ENCODE peak calls at places on chromosomes 7 and 10, in six cellular contexts. X, H, Q, V, W and F are unnamed samples.

GRCh38 chr7:20131776-20132175 is 85.4 kb downstream of the MACC1 start:
- ATAC-seq in X (no peak), H (no peak), Q (no peak), V (no peak), W (no peak), F (no peak)

GRCh38 chr7:16933296-16934248 is 51.8 kb upstream of the AGR3 start:
- ATAC-seq in X (peak), H (no peak), Q (peak), V (no peak), W (peak), F (peak)

GRCh38 chr7:88347098-88347497 is 40.4 kb upstream of the STEAP4 start:
- ATAC-seq in X (peak), H (no peak), Q (no peak), V (peak), W (no peak), F (no peak)

GRCh38 chr7:123367508-123368122 is 166.8 kb downstream of the IQUB start:
- ATAC-seq in X (peak), H (peak), Q (no peak), V (peak), W (no peak), F (no peak)

GRCh38 chr10:129927351-129928120 is 36.5 kb downstream of the EBF3 start:
- ATAC-seq in X (no peak), H (peak), Q (no peak), V (no peak), W (no peak), F (no peak)

GRCh38 chr10:14698487-14699170 is 76.1 kb downstream of the FAM107B start:
- ATAC-seq in X (no peak), H (no peak), Q (no peak), V (no peak), W (no peak), F (no peak)

GRCh38 chr7:51124321-51124720 is 192.3 kb downstream of the COBL start:
- ATAC-seq in X (no peak), H (no peak), Q (no peak), V (no peak), W (no peak), F (no peak)

GRCh38 chr10:124074471-124075109 is 18.8 kb downstream of the CHST15 start:
- ATAC-seq in X (peak), H (no peak), Q (no peak), V (no peak), W (peak), F (peak)

GRCh38 chr7:38975944-38976392 is 1.7 kb upstream of the POU6F2 start:
- ATAC-seq in X (peak), H (no peak), Q (no peak), V (no peak), W (no peak), F (no peak)

GRCh38 chr7:30226593-30227268 is 57.7 kb upstream of the ZNRF2 start:
- ATAC-seq in X (no peak), H (peak), Q (no peak), V (peak), W (no peak), F (no peak)

GRCh38 chr7:127995157-127995865 is 35.9 kb downstream of the LRRC4 start:
- ATAC-seq in X (peak), H (no peak), Q (peak), V (no peak), W (no peak), F (no peak)